ENCODE peak calls at places on chromosome 1, in ten cellular contexts. P, W, O, C, S, Y, M, R, Z and Q are unnamed samples.

GRCh38 chr1:170445096-170445495 is 86.9 kb upstream of the GORAB start:
- DNase-seq in P (no peak), W (no peak), O (no peak), C (no peak), S (no peak), Y (peak; percentile 84), M (no peak), R (no peak), Z (no peak), Q (no peak)

GRCh38 chr1:29406814-29407213 is 170.5 kb downstream of the PTPRU start:
- DNase-seq in P (no peak), W (no peak), O (no peak), C (no peak), S (no peak), Y (no peak), M (no peak), R (no peak), Z (no peak), Q (no peak)

GRCh38 chr1:55067022-55067781 is 27.9 kb downstream of the PCSK9 start:
- DNase-seq in P (no peak), W (peak; percentile 48), O (no peak), C (no peak), S (no peak), Y (no peak), M (peak; percentile 48), R (no peak), Z (peak; percentile 58), Q (peak; percentile 78)

GRCh38 chr1:26529655-26530539 is at the start of gene RPS6KA1:
- DNase-seq in P (peak; percentile 90), W (no peak), O (peak; percentile 73), C (peak; percentile 45), S (no peak), Y (peak; percentile 11), M (peak; percentile 37), R (peak; percentile 80), Z (peak; percentile 89), Q (peak; percentile 68)

GRCh38 chr1:156750191-156750931 is 1.1 kb downstream of the HDGF start:
- DNase-seq in P (no peak), W (no peak), O (peak; percentile 73), C (no peak), S (peak; percentile 69), Y (no peak), M (peak; percentile 76), R (peak; percentile 52), Z (peak; percentile 77), Q (no peak)

GRCh38 chr1:233172201-233172600 is 123.3 kb downstream of the PCNX2 start:
- DNase-seq in P (no peak), W (no peak), O (no peak), C (no peak), S (no peak), Y (peak; percentile 15), M (no peak), R (no peak), Z (no peak), Q (no peak)

GRCh38 chr1:23909412-23909811 is 3.8 kb downstream of the CNR2 start:
- DNase-seq in P (no peak), W (no peak), O (no peak), C (no peak), S (no peak), Y (no peak), M (no peak), R (no peak), Z (no peak), Q (no peak)

GRCh38 chr1:179824265-179824664 is 53.3 kb downstream of the TOR1AIP2 start:
- DNase-seq in P (no peak), W (peak; percentile 46), O (no peak), C (no peak), S (no peak), Y (no peak), M (no peak), R (no peak), Z (peak; percentile 52), Q (no peak)

GRCh38 chr1:103084176-103084575 is 24.1 kb downstream of the COL11A1 start:
- DNase-seq in P (no peak), W (no peak), O (no peak), C (no peak), S (no peak), Y (no peak), M (no peak), R (no peak), Z (no peak), Q (no peak)

GRCh38 chr1:110258734-110259133 is 48.6 kb downstream of the KCNC4 start:
- DNase-seq in P (no peak), W (no peak), O (no peak), C (no peak), S (no peak), Y (peak; percentile 7), M (peak; percentile 68), R (no peak), Z (no peak), Q (no peak)

GRCh38 chr1:8294170-8294697 is 23.7 kb upstream of the SLC45A1 start:
- DNase-seq in P (no peak), W (no peak), O (no peak), C (no peak), S (no peak), Y (no peak), M (no peak), R (no peak), Z (no peak), Q (no peak)

GRCh38 chr1:16187748-16188401 is 24.6 kb downstream of the ARHGEF19 start:
- DNase-seq in P (peak; percentile 77), W (peak; percentile 86), O (peak; percentile 85), C (peak; percentile 74), S (peak; percentile 72), Y (peak; percentile 89), M (no peak), R (peak; percentile 81), Z (peak; percentile 87), Q (peak; percentile 79)

GRCh38 chr1:245969274-245969673 is 537.8 kb downstream of the SMYD3 start:
- DNase-seq in P (no peak), W (no peak), O (no peak), C (no peak), S (no peak), Y (peak; percentile 93), M (no peak), R (no peak), Z (no peak), Q (no peak)

GRCh38 chr1:46315669-46316403 is 12.3 kb downstream of the UQCRH start:
- DNase-seq in P (no peak), W (no peak), O (no peak), C (no peak), S (no peak), Y (peak; percentile 72), M (no peak), R (no peak), Z (no peak), Q (no peak)

GRCh38 chr1:2535981-2536380 is 5.9 kb upstream of the HES5 start:
- DNase-seq in P (no peak), W (no peak), O (no peak), C (no peak), S (no peak), Y (no peak), M (no peak), R (no peak), Z (no peak), Q (no peak)

GRCh38 chr1:182015360-182015759 is 46.2 kb downstream of the ZNF648 start:
- DNase-seq in P (no peak), W (no peak), O (no peak), C (no peak), S (no peak), Y (no peak), M (no peak), R (no peak), Z (no peak), Q (no peak)
- TF ChIP-seq CTCF in P (no peak), W (no peak), O (no peak), C (no peak), S (peak; percentile 36), Y (no peak), M (no peak), R (no peak), Z (no peak), Q (peak; percentile 46)

GRCh38 chr1:185734929-185735666 is 907 bp downstream of the HMCN1 start:
- DNase-seq in P (no peak), W (no peak), O (no peak), C (no peak), S (no peak), Y (peak; percentile 22), M (no peak), R (no peak), Z (no peak), Q (no peak)
- H3K4me3 ChIP-seq in P (peak overlapping the region; percentile 52), W (peak overlapping the region; percentile 50), O (no peak overlapping the region), C (no peak overlapping the region), S (peak overlapping the region; percentile 79), Y (peak overlapping the region; percentile 74), M (peak overlapping the region; percentile 75), R (peak overlapping the region; percentile 62), Z (peak overlapping the region; percentile 57), Q (peak overlapping the region; percentile 70)

DNA sequence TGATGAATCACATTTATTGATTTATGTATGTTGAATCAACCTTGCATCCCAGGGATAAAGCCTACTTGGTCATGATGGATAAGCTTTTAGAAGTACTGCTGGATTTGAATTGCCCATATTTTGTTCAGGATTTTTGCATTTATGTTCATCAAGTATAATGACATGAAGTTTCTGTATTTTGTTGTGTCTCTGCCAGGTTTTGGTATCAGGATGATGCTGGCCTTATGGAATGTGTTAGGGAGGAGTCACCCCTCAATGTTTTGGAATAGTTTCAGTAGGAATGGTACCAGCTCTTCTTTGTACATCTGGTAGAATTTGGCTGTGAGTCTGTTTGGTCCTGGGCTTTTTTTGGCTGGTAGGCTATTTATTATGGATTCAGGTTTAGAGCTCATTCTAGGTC is 1643.1 kb upstream of the B3GALT2 start:
- DNase-seq in P (no peak), W (no peak), O (no peak), C (no peak), S (no peak), Y (peak; percentile 16), M (no peak), R (no peak), Z (no peak), Q (no peak)
- H3K4me1 ChIP-seq in P (no peaks in the 10 kb centered on the region), W (no peaks in the 10 kb centered on the region), O (no peaks in the 10 kb centered on the region), C (no peaks in the 10 kb centered on the region), S (no peaks in the 10 kb centered on the region), Y (no peaks in the 10 kb centered on the region), M (no peaks in the 10 kb centered on the region), R (no peaks in the 10 kb centered on the region), Z (no peaks in the 10 kb centered on the region), Q (no peaks in the 10 kb centered on the region)

GRCh38 chr1:31704261-31705079 is 653 bp upstream of the COL16A1 start:
- DNase-seq in P (no peak), W (peak; percentile 79), O (peak; percentile 45), C (no peak), S (no peak), Y (peak; percentile 70), M (no peak), R (no peak), Z (no peak), Q (no peak)

GRCh38 chr1:31701137-31701736 is 2.6 kb downstream of the COL16A1 start:
- DNase-seq in P (no peak), W (peak; percentile 96), O (peak; percentile 81), C (no peak), S (peak; percentile 87), Y (peak; percentile 98), M (peak; percentile 97), R (peak; percentile 57), Z (peak; percentile 72), Q (peak; percentile 89)

GRCh38 chr1:31702836-31703404 is 897 bp downstream of the COL16A1 start:
- DNase-seq in P (no peak), W (no peak), O (no peak), C (no peak), S (no peak), Y (peak; percentile 9), M (no peak), R (no peak), Z (no peak), Q (no peak)

GRCh38 chr1:31705080-31705866 is 1.5 kb upstream of the COL16A1 start:
- DNase-seq in P (peak; percentile 51), W (peak; percentile 83), O (peak; percentile 62), C (peak; percentile 58), S (no peak), Y (peak; percentile 55), M (peak; percentile 32), R (no peak), Z (no peak), Q (peak; percentile 54)

GRCh38 chr1:31703431-31704260 is at the start of gene COL16A1:
- DNase-seq in P (peak; percentile 30), W (peak; percentile 94), O (peak; percentile 65), C (no peak), S (no peak), Y (peak; percentile 52), M (peak; percentile 64), R (no peak), Z (peak; percentile 77), Q (peak; percentile 82)
- TF ChIP-seq CTCF in P (no peak), W (no peak), O (no peak), C (no peak), S (no peak), Y (no peak), M (no peak), R (no peak), Z (no peak), Q (no peak)